ENCODE peak calls at places on chromosome X, in nine cellular contexts. One of them, this sample, is unnamed. For H3K27me3 and H3K4me1, the result is how much of the 10 kb centered on the place peaks cover.

GRCh38 chrX:117835034-117835433 is 281.6 kb downstream of the KLHL13 start:
- DNase-seq in heart left ventricle: no peak
- DNase-seq in osteoblast: no peak
- DNase-seq in left lung: no peak
- DNase-seq in body of pancreas: no peak
- DNase-seq in H9: peak
- DNase-seq in stomach: no peak
- DNase-seq in IMR-90: no peak
- DNase-seq in ovary: no peak
- DNase-seq in this sample: no peak

GRCh38 chrX:10350991-10351390 is 194.2 kb downstream of the CLCN4 start:
- DNase-seq in body of pancreas: no peak
- DNase-seq in ovary: no peak
- DNase-seq in H9: no peak
- DNase-seq in heart left ventricle: no peak
- DNase-seq in left lung: no peak
- DNase-seq in stomach: no peak
- DNase-seq in osteoblast: peak
- DNase-seq in IMR-90: peak
- DNase-seq in this sample: no peak

GRCh38 chrX:110755061-110755460 is 40.6 kb downstream of the CHRDL1 start:
- DNase-seq in ovary: no peak
- DNase-seq in stomach: no peak
- DNase-seq in body of pancreas: no peak
- DNase-seq in osteoblast: no peak
- DNase-seq in left lung: no peak
- DNase-seq in IMR-90: peak
- DNase-seq in heart left ventricle: no peak
- DNase-seq in H9: no peak
- DNase-seq in this sample: no peak

GRCh38 chrX:14802943-14803710 is 69.7 kb downstream of the FANCB start:
- DNase-seq in body of pancreas: no peak
- DNase-seq in osteoblast: no peak
- DNase-seq in stomach: no peak
- DNase-seq in H9: no peak
- DNase-seq in left lung: no peak
- DNase-seq in heart left ventricle: no peak
- DNase-seq in IMR-90: no peak
- DNase-seq in ovary: no peak
- DNase-seq in this sample: no peak

GRCh38 chrX:153902388-153902787 is 2.1 kb upstream of the AVPR2 start:
- DNase-seq in stomach: no peak
- DNase-seq in left lung: no peak
- DNase-seq in ovary: no peak
- DNase-seq in H9: no peak
- DNase-seq in body of pancreas: no peak
- DNase-seq in heart left ventricle: no peak
- DNase-seq in IMR-90: no peak
- DNase-seq in osteoblast: no peak
- DNase-seq in this sample: no peak

GRCh38 chrX:151873096-151873495 is 39.6 kb upstream of the MAGEA4 start:
- DNase-seq in stomach: no peak
- DNase-seq in H9: no peak
- DNase-seq in ovary: no peak
- DNase-seq in osteoblast: no peak
- DNase-seq in IMR-90: no peak
- DNase-seq in left lung: no peak
- DNase-seq in body of pancreas: no peak
- DNase-seq in heart left ventricle: no peak
- DNase-seq in this sample: no peak

GRCh38 chrX:119541188-119541587 is 24.0 kb downstream of the STEEP1 start:
- DNase-seq in left lung: no peak
- DNase-seq in osteoblast: peak
- DNase-seq in H9: peak
- DNase-seq in body of pancreas: no peak
- DNase-seq in ovary: no peak
- DNase-seq in IMR-90: peak
- DNase-seq in stomach: no peak
- DNase-seq in heart left ventricle: no peak
- DNase-seq in this sample: no peak

GRCh38 chrX:48631376-48632090 is 34.2 kb downstream of the WDR13 start:
- DNase-seq in body of pancreas: peak
- DNase-seq in left lung: no peak
- DNase-seq in osteoblast: peak
- DNase-seq in ovary: peak
- DNase-seq in heart left ventricle: peak
- DNase-seq in IMR-90: peak
- DNase-seq in stomach: peak
- DNase-seq in H9: peak
- DNase-seq in this sample: peak

GRCh38 chrX:139126493-139126892 is 404.0 kb upstream of the F9 start:
- DNase-seq in heart left ventricle: no peak
- DNase-seq in osteoblast: no peak
- DNase-seq in IMR-90: no peak
- DNase-seq in stomach: peak
- DNase-seq in ovary: no peak
- DNase-seq in left lung: no peak
- DNase-seq in H9: peak
- DNase-seq in body of pancreas: peak
- DNase-seq in this sample: no peak

GRCh38 chrX:48667504-48667903 is 16.1 kb upstream of the WAS start:
- DNase-seq in osteoblast: no peak
- DNase-seq in H9: no peak
- DNase-seq in heart left ventricle: no peak
- DNase-seq in ovary: no peak
- DNase-seq in IMR-90: no peak
- DNase-seq in stomach: no peak
- DNase-seq in left lung: no peak
- DNase-seq in body of pancreas: no peak
- DNase-seq in this sample: no peak

GRCh38 chrX:93673869-93674271 is at the start of gene FAM133A:
- DNase-seq in heart left ventricle: no peak
- DNase-seq in stomach: no peak
- DNase-seq in ovary: no peak
- DNase-seq in body of pancreas: no peak
- DNase-seq in IMR-90: peak
- DNase-seq in H9: no peak
- DNase-seq in left lung: no peak
- DNase-seq in osteoblast: no peak
- DNase-seq in this sample: no peak

GRCh38 chrX:115013705-115014104 is 3.7 kb downstream of the IL13RA2 start:
- DNase-seq in heart left ventricle: no peak
- DNase-seq in osteoblast: no peak
- DNase-seq in IMR-90: peak
- DNase-seq in left lung: no peak
- DNase-seq in ovary: no peak
- DNase-seq in body of pancreas: no peak
- DNase-seq in stomach: no peak
- DNase-seq in H9: no peak
- DNase-seq in this sample: no peak

GRCh38 chrX:68462653-68463052 is 29.4 kb upstream of the OPHN1 start:
- DNase-seq in stomach: no peak
- DNase-seq in ovary: no peak
- DNase-seq in IMR-90: peak
- DNase-seq in heart left ventricle: peak
- DNase-seq in left lung: no peak
- DNase-seq in osteoblast: no peak
- DNase-seq in body of pancreas: peak
- DNase-seq in H9: peak
- DNase-seq in this sample: no peak

GRCh38 chrX:69133561-69134542 is 31.4 kb downstream of the PJA1 start:
- DNase-seq in IMR-90: peak
- DNase-seq in ovary: no peak
- DNase-seq in left lung: no peak
- DNase-seq in body of pancreas: peak
- DNase-seq in stomach: no peak
- DNase-seq in H9: peak
- DNase-seq in osteoblast: peak
- DNase-seq in heart left ventricle: peak
- DNase-seq in this sample: no peak

GRCh38 chrX:31318866-31319265 is 247.0 kb upstream of the FTHL17 start:
- DNase-seq in ovary: no peak
- DNase-seq in osteoblast: no peak
- DNase-seq in body of pancreas: no peak
- DNase-seq in left lung: no peak
- DNase-seq in heart left ventricle: no peak
- DNase-seq in stomach: no peak
- DNase-seq in H9: no peak
- DNase-seq in IMR-90: no peak
- DNase-seq in this sample: no peak

GRCh38 chrX:38087594-38087993 is 81.2 kb downstream of the SYTL5 start:
- DNase-seq in IMR-90: no peak
- DNase-seq in body of pancreas: no peak
- DNase-seq in heart left ventricle: no peak
- DNase-seq in left lung: no peak
- DNase-seq in osteoblast: no peak
- DNase-seq in ovary: no peak
- DNase-seq in H9: no peak
- DNase-seq in stomach: no peak
- DNase-seq in this sample: no peak

GRCh38 chrX:37437160-37437559 is 88.0 kb downstream of the PRRG1 start:
- DNase-seq in heart left ventricle: no peak
- DNase-seq in IMR-90: no peak
- DNase-seq in body of pancreas: no peak
- DNase-seq in ovary: no peak
- DNase-seq in stomach: no peak
- DNase-seq in osteoblast: no peak
- DNase-seq in left lung: no peak
- DNase-seq in H9: no peak
- DNase-seq in this sample: no peak

DNA sequence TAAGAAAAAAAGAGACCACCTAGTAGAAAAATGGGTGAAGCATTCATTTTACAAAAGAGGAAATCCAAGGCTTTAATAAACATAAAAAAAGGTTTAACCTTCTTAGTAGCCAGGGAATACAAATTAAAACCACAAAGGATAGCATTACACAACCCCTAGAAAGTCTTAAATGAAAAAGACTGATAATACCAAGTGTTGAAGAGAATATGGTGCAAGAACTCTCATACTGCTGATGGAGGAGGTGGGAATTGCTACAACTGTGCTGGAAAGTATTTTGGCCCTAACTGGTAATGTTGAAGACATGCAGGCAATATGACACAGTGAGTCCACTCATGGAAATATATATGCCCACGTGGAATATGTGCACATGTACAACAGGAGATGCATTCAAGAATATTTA is 22.5 kb downstream of the ZNF41 start:
- DNase-seq in osteoblast: no peak
- DNase-seq in ovary: no peak
- DNase-seq in H9: no peak
- DNase-seq in heart left ventricle: no peak
- DNase-seq in body of pancreas: no peak
- DNase-seq in left lung: no peak
- DNase-seq in IMR-90: no peak
- DNase-seq in stomach: no peak
- DNase-seq in this sample: no peak
- H3K27me3 ChIP-seq in osteoblast: under half
- H3K27me3 ChIP-seq in ovary: under half
- H3K27me3 ChIP-seq in H9: under half
- H3K27me3 ChIP-seq in heart left ventricle: under half
- H3K27me3 ChIP-seq in body of pancreas: under half
- H3K27me3 ChIP-seq in left lung: under half
- H3K27me3 ChIP-seq in IMR-90: under half
- H3K27me3 ChIP-seq in stomach: under half
- H3K27me3 ChIP-seq in this sample: under half

DNA sequence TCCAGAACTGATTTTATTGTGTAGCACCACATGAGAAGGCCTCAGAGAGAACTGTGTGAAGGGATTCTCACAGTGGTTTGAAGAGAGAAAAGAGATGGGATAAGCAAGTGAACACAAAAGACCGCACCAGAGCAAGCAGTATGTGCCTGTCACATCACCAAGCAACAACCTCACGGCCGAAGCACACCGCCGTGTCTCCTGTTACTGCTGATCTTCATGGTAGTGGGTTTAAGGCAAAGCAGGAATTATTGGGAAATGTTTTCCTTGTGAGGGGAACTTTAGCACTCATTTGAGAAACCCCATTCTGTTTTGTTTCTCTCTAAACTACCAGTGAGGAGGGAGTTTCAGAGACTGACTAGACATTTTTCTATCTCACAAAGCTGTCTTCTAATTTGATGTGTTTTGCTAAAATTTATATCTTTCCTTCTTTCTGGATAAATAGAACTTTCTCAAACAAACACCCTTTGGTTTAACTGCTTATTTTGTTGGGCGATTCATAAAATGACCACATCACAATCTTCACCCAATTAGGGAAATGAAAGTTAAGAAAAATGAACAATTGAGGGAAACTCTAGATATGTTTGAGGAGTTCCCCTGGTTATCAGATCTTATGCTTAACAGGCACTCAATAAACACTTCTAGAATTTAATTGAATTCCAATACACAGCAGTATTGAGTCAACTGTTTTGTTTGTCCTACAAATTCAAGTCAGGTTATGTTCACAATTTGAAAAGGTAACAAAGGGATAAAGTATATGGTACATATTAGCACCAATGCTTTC is 16.5 kb downstream of the SH3KBP1 start:
- DNase-seq in body of pancreas: no peak
- DNase-seq in heart left ventricle: no peak
- DNase-seq in IMR-90: no peak
- DNase-seq in osteoblast: no peak
- DNase-seq in ovary: no peak
- DNase-seq in left lung: no peak
- DNase-seq in stomach: no peak
- DNase-seq in H9: no peak
- DNase-seq in this sample: no peak
- H3K4me1 ChIP-seq in body of pancreas: under half
- H3K4me1 ChIP-seq in heart left ventricle: half or more
- H3K4me1 ChIP-seq in IMR-90: under half
- H3K4me1 ChIP-seq in osteoblast: under half
- H3K4me1 ChIP-seq in ovary: under half
- H3K4me1 ChIP-seq in left lung: half or more
- H3K4me1 ChIP-seq in stomach: under half
- H3K4me1 ChIP-seq in H9: under half
- H3K4me1 ChIP-seq in this sample: under half

DNA sequence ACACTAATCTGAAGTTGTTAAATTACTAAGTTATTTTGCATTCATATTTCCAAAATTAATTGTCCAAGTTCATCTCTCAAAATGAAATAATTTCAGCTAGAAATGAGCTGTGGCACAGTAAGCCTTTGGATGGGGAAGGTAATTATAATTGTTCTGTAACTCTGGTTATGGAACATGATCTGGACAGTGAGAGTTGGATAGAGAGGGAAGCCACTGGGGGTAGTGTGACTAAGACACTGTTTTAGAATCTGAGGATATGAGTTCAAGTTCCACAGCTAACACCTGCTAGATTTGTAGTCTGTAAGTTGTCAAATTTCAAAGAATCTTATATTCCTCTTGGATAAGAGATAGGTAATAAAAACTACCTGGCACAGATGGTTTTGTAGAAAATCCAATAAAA is 49.5 kb downstream of the DMD start:
- DNase-seq in IMR-90: no peak
- DNase-seq in left lung: no peak
- DNase-seq in heart left ventricle: no peak
- DNase-seq in ovary: no peak
- DNase-seq in osteoblast: no peak
- DNase-seq in stomach: no peak
- DNase-seq in H9: no peak
- DNase-seq in body of pancreas: no peak
- DNase-seq in this sample: no peak
- TF ChIP-seq CTCF in IMR-90: no peak
- TF ChIP-seq CTCF in left lung: no peak
- TF ChIP-seq CTCF in heart left ventricle: no peak
- TF ChIP-seq CTCF in ovary: no peak
- TF ChIP-seq CTCF in osteoblast: no peak
- TF ChIP-seq CTCF in stomach: no peak
- TF ChIP-seq CTCF in H9: no peak
- TF ChIP-seq CTCF in body of pancreas: no peak
- TF ChIP-seq CTCF in this sample: no peak

GRCh38 chrX:137427061-137427778 is 138.7 kb upstream of the ZIC3 start:
- DNase-seq in heart left ventricle: no peak
- DNase-seq in body of pancreas: no peak
- DNase-seq in ovary: no peak
- DNase-seq in H9: peak
- DNase-seq in IMR-90: no peak
- DNase-seq in stomach: no peak
- DNase-seq in osteoblast: no peak
- DNase-seq in left lung: no peak
- DNase-seq in this sample: no peak
- H3K27me3 ChIP-seq in heart left ventricle: half or more
- H3K27me3 ChIP-seq in body of pancreas: under half
- H3K27me3 ChIP-seq in ovary: under half
- H3K27me3 ChIP-seq in H9: under half
- H3K27me3 ChIP-seq in IMR-90: under half
- H3K27me3 ChIP-seq in stomach: half or more
- H3K27me3 ChIP-seq in osteoblast: under half
- H3K27me3 ChIP-seq in left lung: half or more
- H3K27me3 ChIP-seq in this sample: half or more